ENCODE peak calls at places on chromosomes 3 and 15, in four cellular contexts. W, N, X and K are unnamed samples.

GRCh38 chr3:185685231-185686035 is 99.3 kb downstream of the SENP2 start:
- DNase-seq in W (no peak), N (no peak), X (no peak), K (no peak)

GRCh38 chr15:82043726-82044372 is 2.0 kb downstream of the MEX3B start:
- DNase-seq in W (no peak), N (no peak), X (no peak), K (no peak)

GRCh38 chr15:38714309-38715072 is 149.9 kb upstream of the RASGRP1 start:
- DNase-seq in W (no peak), N (no peak), X (no peak), K (no peak)

GRCh38 chr3:98331329-98331728 is 22.3 kb upstream of the OR5K4 start:
- DNase-seq in W (no peak), N (no peak), X (no peak), K (no peak)

GRCh38 chr15:90497374-90497773 is 32.3 kb upstream of the CRTC3 start:
- DNase-seq in W (no peak), N (no peak), X (no peak), K (no peak)

GRCh38 chr3:194328080-194328571 is 23.0 kb downstream of the CPN2 start:
- DNase-seq in W (peak), N (no peak), X (no peak), K (peak)

GRCh38 chr15:77608774-77609173 is 23.9 kb downstream of the LINGO1 start:
- DNase-seq in W (peak), N (no peak), X (no peak), K (peak)

GRCh38 chr3:45043715-45044299 is 17.7 kb downstream of the CLEC3B start:
- DNase-seq in W (peak), N (no peak), X (no peak), K (peak)

GRCh38 chr15:48373855-48374421 is 42.7 kb downstream of the DUT start:
- DNase-seq in W (peak), N (no peak), X (no peak), K (peak)

GRCh38 chr3:8793242-8793641 is 23.8 kb upstream of the OXTR start:
- DNase-seq in W (peak), N (no peak), X (no peak), K (no peak)

GRCh38 chr15:29556385-29556784 is 265.9 kb downstream of the TJP1 start:
- DNase-seq in W (no peak), N (no peak), X (no peak), K (no peak)

GRCh38 chr15:47505712-47506542 is 211.4 kb upstream of the SEMA6D start:
- DNase-seq in W (no peak), N (no peak), X (no peak), K (no peak)

GRCh38 chr3:141243295-141243707 is 11.7 kb downstream of the PXYLP1 start:
- DNase-seq in W (no peak), N (no peak), X (no peak), K (peak)

GRCh38 chr3:128301186-128302023 is 148.1 kb downstream of the EEFSEC start:
- DNase-seq in W (no peak), N (no peak), X (no peak), K (no peak)

GRCh38 chr3:112638327-112639020 is 2.5 kb downstream of the CCDC80 start:
- DNase-seq in W (no peak), N (no peak), X (no peak), K (no peak)

GRCh38 chr3:197007953-197008352 is 21.7 kb downstream of the MELTF start:
- DNase-seq in W (no peak), N (no peak), X (no peak), K (no peak)

GRCh38 chr3:57081173-57081572 is 20.7 kb downstream of the SPATA12 start:
- DNase-seq in W (no peak), N (no peak), X (no peak), K (no peak)

GRCh38 chr15:87753539-87753938 is 503.0 kb downstream of the NTRK3 start:
- DNase-seq in W (peak), N (no peak), X (no peak), K (no peak)

DNA sequence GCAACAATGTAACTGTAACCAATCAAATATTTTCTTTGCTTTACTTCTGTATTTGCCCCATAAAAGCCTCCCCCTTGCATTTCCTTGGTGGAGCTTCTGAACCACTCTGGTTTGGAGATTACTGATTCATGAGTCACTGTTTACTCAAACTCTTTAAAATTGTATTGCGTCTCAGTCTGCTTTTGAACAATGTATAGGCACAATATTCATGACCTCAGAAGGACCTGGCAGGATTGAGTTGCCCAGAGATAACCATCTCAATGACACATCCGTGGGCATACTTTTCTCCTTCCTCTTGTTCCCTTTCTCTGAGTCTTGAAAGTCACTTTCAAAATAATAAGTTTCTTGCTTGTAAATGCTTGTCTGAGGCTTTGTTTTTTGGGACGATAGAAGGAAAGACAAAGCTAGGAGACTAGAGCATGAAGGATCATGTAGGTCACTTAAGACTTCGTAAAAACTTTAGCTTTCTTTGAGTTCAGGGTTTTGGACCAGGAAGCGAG is 57.1 kb upstream of the POU1F1 start:
- DNase-seq in W (peak), N (no peak), X (peak), K (no peak)
- TF ChIP-seq CHD4 in W (no peak), N (no peak), X (no peak), K (no peak)

GRCh38 chr15:80662756-80663553 is 32.2 kb upstream of the ABHD17C start:
- DNase-seq in W (no peak), N (no peak), X (no peak), K (no peak)
- TF ChIP-seq CHD4 in W (no peak), N (no peak), X (no peak), K (no peak)

GRCh38 chr3:180934638-180935037 is 22.2 kb downstream of the FXR1 start:
- DNase-seq in W (no peak), N (no peak), X (no peak), K (no peak)

GRCh38 chr3:180930526-180930925 is 18.1 kb downstream of the FXR1 start:
- DNase-seq in W (no peak), N (no peak), X (no peak), K (no peak)

GRCh38 chr3:180932819-180933218 is 20.3 kb downstream of the FXR1 start:
- DNase-seq in W (no peak), N (no peak), X (no peak), K (no peak)
- TF ChIP-seq CHD4 in W (no peak), N (no peak), X (no peak), K (no peak)

DNA sequence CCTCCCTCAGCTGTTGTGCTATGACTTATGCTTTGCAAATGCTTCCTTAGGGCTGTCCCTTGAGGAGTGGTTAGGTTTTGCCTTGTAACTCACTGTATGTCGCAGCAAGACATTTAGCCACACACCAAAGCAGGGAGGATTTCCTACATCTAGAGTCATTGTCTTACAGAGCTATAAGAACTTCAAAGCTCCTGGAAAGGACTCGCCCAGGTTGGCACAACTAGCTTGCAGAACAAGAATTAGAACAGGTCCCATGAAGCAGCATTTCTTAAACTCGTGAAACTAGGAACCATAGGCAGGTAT is 19.4 kb upstream of the ACAP2 start:
- DNase-seq in W (no peak), N (no peak), X (no peak), K (no peak)
- TF ChIP-seq CHD4 in W (no peak), N (no peak), X (no peak), K (no peak)

DNA sequence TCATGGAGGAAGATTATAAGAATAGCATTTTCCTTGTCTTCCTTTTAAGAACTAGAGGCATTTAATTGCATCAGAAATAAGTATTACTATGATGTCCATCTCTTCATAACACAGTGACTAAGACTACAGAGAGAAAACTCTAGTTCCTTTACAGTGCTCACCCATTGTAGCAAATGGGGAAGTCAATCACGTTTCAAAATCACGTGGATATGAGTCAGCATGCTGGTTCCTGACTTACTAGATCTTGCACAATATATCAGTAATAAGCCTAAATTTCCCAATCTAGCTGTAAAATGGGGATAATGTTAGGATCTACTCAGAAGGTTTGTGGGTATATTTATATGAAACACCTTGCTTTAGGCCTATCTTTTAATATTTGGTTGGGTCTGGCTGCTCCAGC is 254.8 kb upstream of the EOMES start:
- DNase-seq in W (peak), N (no peak), X (no peak), K (no peak)
- TF ChIP-seq CHD4 in W (no peak), N (no peak), X (no peak), K (no peak)

GRCh38 chr3:58521917-58522680 is 14.9 kb downstream of the ACOX2 start:
- DNase-seq in W (no peak), N (no peak), X (peak), K (no peak)
- TF ChIP-seq CHD4 in W (no peak), N (no peak), X (no peak), K (no peak)

DNA sequence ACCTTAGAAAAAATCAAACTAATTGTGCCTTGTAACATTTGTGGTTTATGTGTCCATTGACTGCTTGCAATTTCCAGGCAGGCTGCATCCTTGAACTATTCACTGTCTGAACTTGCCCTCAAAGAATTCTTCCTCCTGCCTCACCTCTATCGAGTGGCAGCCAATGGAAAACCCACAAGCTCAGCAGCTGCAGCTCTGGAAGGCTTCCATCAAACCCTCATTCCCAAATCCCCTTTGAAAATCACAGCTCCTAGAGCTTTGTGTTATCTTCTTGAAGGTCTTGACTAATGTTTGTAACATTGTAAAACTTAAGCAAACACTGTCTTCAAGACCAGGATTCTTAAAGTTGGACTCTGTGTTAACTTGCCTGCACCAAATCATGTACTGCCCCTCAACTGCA is 81.1 kb downstream of the FILIP1L start:
- DNase-seq in W (peak), N (no peak), X (no peak), K (no peak)
- TF ChIP-seq CHD4 in W (no peak), N (no peak), X (no peak), K (no peak)

GRCh38 chr3:71973337-71974030 is 188.5 kb upstream of the PROK2 start:
- DNase-seq in W (no peak), N (no peak), X (no peak), K (no peak)

GRCh38 chr3:71979155-71979554 is 194.2 kb upstream of the PROK2 start:
- DNase-seq in W (no peak), N (no peak), X (no peak), K (no peak)

GRCh38 chr3:71977525-71977924 is 192.6 kb upstream of the PROK2 start:
- DNase-seq in W (no peak), N (no peak), X (no peak), K (no peak)

GRCh38 chr3:71975573-71975972 is 190.6 kb upstream of the PROK2 start:
- DNase-seq in W (no peak), N (no peak), X (no peak), K (no peak)

GRCh38 chr3:71978150-71978721 is 193.3 kb upstream of the PROK2 start:
- DNase-seq in W (no peak), N (peak), X (no peak), K (no peak)
- TF ChIP-seq CHD4 in W (no peak), N (no peak), X (no peak), K (no peak)

GRCh38 chr3:52218953-52219650 is 6.3 kb downstream of the TLR9 start:
- DNase-seq in W (no peak), N (no peak), X (no peak), K (no peak)

GRCh38 chr3:52221563-52222318 is 3.7 kb downstream of the TLR9 start:
- DNase-seq in W (no peak), N (no peak), X (no peak), K (no peak)

GRCh38 chr3:52218454-52218853 is 7.0 kb downstream of the TLR9 start:
- DNase-seq in W (no peak), N (no peak), X (no peak), K (peak)

GRCh38 chr3:52221141-52221562 is 4.3 kb downstream of the TLR9 start:
- DNase-seq in W (no peak), N (no peak), X (no peak), K (no peak)

DNA sequence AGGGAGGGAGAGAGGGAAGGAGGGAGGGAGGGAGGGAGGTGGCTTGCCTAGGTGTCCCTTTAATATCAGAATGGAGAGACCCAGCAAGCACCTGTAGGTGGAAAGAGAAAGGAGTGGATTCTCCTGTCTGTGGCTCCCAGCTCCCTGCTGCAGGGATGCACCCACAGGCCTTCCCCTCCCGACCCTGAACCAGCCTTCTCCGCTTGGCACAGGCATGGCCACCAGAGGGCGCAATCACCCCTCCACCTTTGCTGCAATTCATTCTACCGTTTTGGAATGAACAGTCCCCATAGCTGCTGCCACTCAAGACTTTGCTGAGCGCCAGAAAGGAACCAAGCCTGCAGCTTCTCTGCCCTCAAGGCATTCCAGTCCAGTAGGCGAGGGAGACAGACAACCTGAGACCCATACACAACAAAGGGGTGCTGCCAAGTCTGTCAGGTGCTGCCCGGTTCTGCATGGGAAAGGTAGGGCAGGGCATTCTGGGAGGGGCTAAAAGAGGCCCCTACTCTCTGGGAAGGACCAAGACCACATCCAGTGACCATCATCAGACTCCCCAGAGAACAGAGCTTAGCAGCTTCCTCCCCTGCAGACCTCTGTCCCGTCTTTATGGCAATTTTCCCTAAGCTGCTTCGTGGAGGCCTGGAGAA is 4.9 kb downstream of the TLR9 start:
- DNase-seq in W (peak), N (no peak), X (peak), K (peak)
- TF ChIP-seq CHD4 in W (no peak), N (no peak), X (no peak), K (no peak)

DNA sequence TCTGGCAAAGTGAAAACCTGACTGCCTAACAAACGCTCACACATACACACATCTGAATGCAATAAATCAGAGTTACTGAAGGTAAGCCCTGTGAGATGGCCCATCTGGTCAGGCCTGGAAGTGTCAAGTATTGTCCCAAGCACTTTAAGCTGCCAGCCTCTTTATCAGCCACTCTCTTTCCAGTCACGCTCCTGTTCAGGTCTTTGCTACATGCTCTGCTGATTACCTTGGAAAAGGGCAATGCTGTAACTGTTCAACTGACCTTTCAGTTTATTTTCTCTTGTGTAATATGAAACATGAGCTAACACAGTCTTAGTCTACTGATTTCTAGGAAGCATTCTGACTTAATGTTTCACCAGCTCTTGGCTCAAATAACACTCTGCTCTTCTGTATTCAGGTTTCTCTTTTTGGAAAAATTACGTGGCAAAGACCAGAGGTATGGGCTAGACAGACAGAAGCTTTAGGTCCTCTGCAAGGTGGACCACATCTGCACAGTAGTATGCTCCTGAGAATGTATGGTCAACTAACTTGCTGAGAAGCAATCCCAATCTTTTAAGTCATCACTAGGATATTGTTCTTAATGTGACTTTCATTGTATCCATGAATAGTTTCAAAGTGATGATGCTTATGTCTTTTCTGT is 44.5 kb downstream of the GBE1 start:
- DNase-seq in W (peak), N (no peak), X (peak), K (peak)
- TF ChIP-seq CHD4 in W (no peak), N (no peak), X (no peak), K (no peak)